ENCODE peak calls at places on chromosome 22, in four cellular contexts. One of them, this sample, is unnamed.

GRCh38 chr22:42880815-42881214 is 23.7 kb upstream of the ARFGAP3 start:
- DNase-seq in dorsolateral prefrontal cortex: no peak
- DNase-seq in PC-9: no peak
- DNase-seq in glutamatergic neuron: no peak
- DNase-seq in this sample: no peak

GRCh38 chr22:31173386-31174145 is 13.6 kb downstream of the RNF185 start:
- DNase-seq in glutamatergic neuron: no peak
- DNase-seq in PC-9: peak; percentile 87
- DNase-seq in dorsolateral prefrontal cortex: no peak
- DNase-seq in this sample: no peak

GRCh38 chr22:33837806-33838205 is 82.5 kb downstream of the LARGE1 start:
- DNase-seq in glutamatergic neuron: no peak
- DNase-seq in dorsolateral prefrontal cortex: no peak
- DNase-seq in PC-9: no peak
- DNase-seq in this sample: no peak

GRCh38 chr22:24466831-24467249 is 28.3 kb upstream of the UPB1 start:
- DNase-seq in glutamatergic neuron: no peak
- DNase-seq in dorsolateral prefrontal cortex: no peak
- DNase-seq in PC-9: peak; percentile 63
- DNase-seq in this sample: no peak

GRCh38 chr22:32144875-32145274 is 14.2 kb downstream of the C22orf42 start:
- DNase-seq in glutamatergic neuron: no peak
- DNase-seq in PC-9: no peak
- DNase-seq in dorsolateral prefrontal cortex: no peak
- DNase-seq in this sample: no peak

GRCh38 chr22:32204211-32204855 is 540 bp downstream of the RFPL2 start:
- DNase-seq in PC-9: no peak
- DNase-seq in glutamatergic neuron: no peak
- DNase-seq in dorsolateral prefrontal cortex: no peak
- DNase-seq in this sample: no peak

GRCh38 chr22:36184433-36185035 is 17.1 kb downstream of the APOL4 start:
- DNase-seq in PC-9: no peak
- DNase-seq in dorsolateral prefrontal cortex: peak; percentile 65
- DNase-seq in glutamatergic neuron: no peak
- DNase-seq in this sample: no peak

GRCh38 chr22:25021409-25021808 is 68.9 kb downstream of the KIAA1671 start:
- DNase-seq in PC-9: no peak
- DNase-seq in dorsolateral prefrontal cortex: no peak
- DNase-seq in glutamatergic neuron: no peak
- DNase-seq in this sample: no peak

GRCh38 chr22:31104869-31105268 is 2.5 kb downstream of the SELENOM start:
- DNase-seq in PC-9: peak; percentile 2
- DNase-seq in dorsolateral prefrontal cortex: no peak
- DNase-seq in glutamatergic neuron: peak; percentile 73
- DNase-seq in this sample: peak; percentile 29

GRCh38 chr22:42417645-42418303 is 14.4 kb downstream of the NFAM1 start:
- DNase-seq in PC-9: no peak
- DNase-seq in glutamatergic neuron: no peak
- DNase-seq in dorsolateral prefrontal cortex: no peak
- DNase-seq in this sample: no peak

GRCh38 chr22:35467788-35468187 is 67.8 kb downstream of the MCM5 start:
- DNase-seq in PC-9: no peak
- DNase-seq in glutamatergic neuron: peak; percentile 66
- DNase-seq in dorsolateral prefrontal cortex: peak; percentile 68
- DNase-seq in this sample: peak; percentile 51

GRCh38 chr22:31911565-31912401 is 32.6 kb upstream of the YWHAH start:
- DNase-seq in glutamatergic neuron: no peak
- DNase-seq in PC-9: no peak
- DNase-seq in dorsolateral prefrontal cortex: no peak
- DNase-seq in this sample: no peak

GRCh38 chr22:21972293-21972779 is 10.3 kb downstream of the TOP3B start:
- DNase-seq in glutamatergic neuron: peak; percentile 76
- DNase-seq in PC-9: no peak
- DNase-seq in dorsolateral prefrontal cortex: no peak
- DNase-seq in this sample: peak; percentile 70

GRCh38 chr22:36008565-36008964 is 20.1 kb downstream of the RBFOX2 start:
- DNase-seq in glutamatergic neuron: no peak
- DNase-seq in dorsolateral prefrontal cortex: no peak
- DNase-seq in PC-9: no peak
- DNase-seq in this sample: no peak

GRCh38 chr22:30270841-30271240 is 4.2 kb upstream of the OSM start:
- DNase-seq in dorsolateral prefrontal cortex: peak; percentile 51
- DNase-seq in glutamatergic neuron: no peak
- DNase-seq in PC-9: no peak
- DNase-seq in this sample: no peak

GRCh38 chr22:18931905-18932652 is 4.0 kb downstream of the PRODH start:
- DNase-seq in PC-9: no peak
- DNase-seq in glutamatergic neuron: no peak
- DNase-seq in dorsolateral prefrontal cortex: no peak
- DNase-seq in this sample: no peak

GRCh38 chr22:30159561-30160353 is 79.5 kb downstream of the HORMAD2 start:
- DNase-seq in PC-9: peak; percentile 75
- DNase-seq in glutamatergic neuron: no peak
- DNase-seq in dorsolateral prefrontal cortex: no peak
- DNase-seq in this sample: no peak

GRCh38 chr22:31843526-31843925 is 89.7 kb downstream of the DEPDC5 start:
- DNase-seq in glutamatergic neuron: no peak
- DNase-seq in dorsolateral prefrontal cortex: no peak
- DNase-seq in PC-9: no peak
- DNase-seq in this sample: no peak

GRCh38 chr22:45227645-45228400 is 12.9 kb downstream of the KIAA0930 start:
- DNase-seq in dorsolateral prefrontal cortex: no peak
- DNase-seq in glutamatergic neuron: no peak
- DNase-seq in PC-9: no peak
- DNase-seq in this sample: no peak

GRCh38 chr22:46740910-46741785 is 3.1 kb upstream of the CERK start:
- DNase-seq in PC-9: peak; percentile 65
- DNase-seq in glutamatergic neuron: no peak
- DNase-seq in dorsolateral prefrontal cortex: no peak
- DNase-seq in this sample: no peak

GRCh38 chr22:46737976-46738641 is at the start of gene CERK:
- DNase-seq in glutamatergic neuron: peak; percentile 75
- DNase-seq in PC-9: no peak
- DNase-seq in dorsolateral prefrontal cortex: peak; percentile 58
- DNase-seq in this sample: peak; percentile 53

GRCh38 chr22:46738642-46738960 is 549 bp upstream of the CERK start:
- DNase-seq in PC-9: no peak
- DNase-seq in dorsolateral prefrontal cortex: no peak
- DNase-seq in glutamatergic neuron: no peak
- DNase-seq in this sample: no peak

GRCh38 chr22:46737105-46737975 is 712 bp downstream of the CERK start:
- DNase-seq in PC-9: no peak
- DNase-seq in glutamatergic neuron: peak; percentile 74
- DNase-seq in dorsolateral prefrontal cortex: no peak
- DNase-seq in this sample: peak; percentile 25

DNA sequence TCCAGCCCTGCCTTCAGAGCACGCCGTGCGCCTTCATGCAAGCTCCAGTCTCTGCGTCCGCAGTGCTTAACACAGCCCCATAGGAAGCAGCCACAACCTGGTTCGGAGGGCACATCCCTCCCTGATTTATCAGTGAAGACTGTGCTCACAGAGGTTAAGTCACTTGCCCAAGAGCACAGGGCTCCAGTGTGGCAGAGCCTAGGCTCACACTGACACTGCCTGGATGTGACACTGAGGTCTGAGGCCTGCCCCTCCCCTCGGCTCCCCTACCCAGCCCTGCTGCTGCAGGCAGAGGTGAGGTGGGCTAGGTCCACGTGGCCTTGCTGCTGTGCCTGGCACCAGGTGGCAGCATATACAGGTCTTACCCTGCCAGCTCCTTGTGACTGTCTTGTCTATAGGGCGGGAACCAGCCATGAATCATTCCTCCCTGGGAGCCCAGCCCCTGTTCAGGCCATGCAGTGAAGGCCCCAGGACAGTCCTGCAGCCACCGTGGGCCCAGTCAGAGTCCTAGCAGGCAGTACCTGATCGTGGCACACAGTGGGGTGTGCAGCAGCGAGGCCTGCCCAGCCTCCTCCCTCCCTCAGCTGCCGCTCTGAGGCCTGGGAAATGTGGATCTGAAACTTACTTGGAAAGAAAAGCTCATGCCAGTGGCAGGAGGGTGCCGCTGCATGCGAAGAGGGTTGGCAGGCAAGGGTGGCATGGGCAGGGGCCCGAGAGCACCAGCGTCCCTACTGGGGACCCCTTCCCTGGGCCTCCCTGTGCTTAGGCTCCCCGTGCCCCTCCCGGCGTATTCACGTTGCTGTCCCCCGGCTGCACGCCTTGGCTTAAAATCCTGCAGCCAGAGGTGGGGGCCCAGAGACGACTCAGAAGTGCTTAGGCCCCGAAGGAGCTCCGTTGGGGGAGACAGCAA is 1.2 kb upstream of the CERK start:
- DNase-seq in PC-9: peak; percentile 55
- DNase-seq in dorsolateral prefrontal cortex: no peak
- DNase-seq in glutamatergic neuron: peak; percentile 43
- DNase-seq in this sample: no peak
- TF ChIP-seq CTCF in PC-9: peak; percentile 32
- TF ChIP-seq CTCF in dorsolateral prefrontal cortex: no peak
- TF ChIP-seq CTCF in glutamatergic neuron: no peak
- TF ChIP-seq CTCF in this sample: no peak

GRCh38 chr22:28741758-28742561 is at the start of the genes CHEK2 and HSCB:
- DNase-seq in dorsolateral prefrontal cortex: peak; percentile 98
- DNase-seq in glutamatergic neuron: peak; percentile 96
- DNase-seq in PC-9: peak; percentile 97
- DNase-seq in this sample: peak; percentile 93
- TF ChIP-seq CTCF in dorsolateral prefrontal cortex: peak; percentile 33
- TF ChIP-seq CTCF in glutamatergic neuron: no peak
- TF ChIP-seq CTCF in PC-9: no peak
- TF ChIP-seq CTCF in this sample: no peak

GRCh38 chr22:27327981-27328721 is 473.4 kb downstream of the MN1 start:
- DNase-seq in PC-9: no peak
- DNase-seq in dorsolateral prefrontal cortex: no peak
- DNase-seq in glutamatergic neuron: no peak
- DNase-seq in this sample: no peak
- TF ChIP-seq CTCF in PC-9: no peak
- TF ChIP-seq CTCF in dorsolateral prefrontal cortex: no peak
- TF ChIP-seq CTCF in glutamatergic neuron: no peak
- TF ChIP-seq CTCF in this sample: no peak

DNA sequence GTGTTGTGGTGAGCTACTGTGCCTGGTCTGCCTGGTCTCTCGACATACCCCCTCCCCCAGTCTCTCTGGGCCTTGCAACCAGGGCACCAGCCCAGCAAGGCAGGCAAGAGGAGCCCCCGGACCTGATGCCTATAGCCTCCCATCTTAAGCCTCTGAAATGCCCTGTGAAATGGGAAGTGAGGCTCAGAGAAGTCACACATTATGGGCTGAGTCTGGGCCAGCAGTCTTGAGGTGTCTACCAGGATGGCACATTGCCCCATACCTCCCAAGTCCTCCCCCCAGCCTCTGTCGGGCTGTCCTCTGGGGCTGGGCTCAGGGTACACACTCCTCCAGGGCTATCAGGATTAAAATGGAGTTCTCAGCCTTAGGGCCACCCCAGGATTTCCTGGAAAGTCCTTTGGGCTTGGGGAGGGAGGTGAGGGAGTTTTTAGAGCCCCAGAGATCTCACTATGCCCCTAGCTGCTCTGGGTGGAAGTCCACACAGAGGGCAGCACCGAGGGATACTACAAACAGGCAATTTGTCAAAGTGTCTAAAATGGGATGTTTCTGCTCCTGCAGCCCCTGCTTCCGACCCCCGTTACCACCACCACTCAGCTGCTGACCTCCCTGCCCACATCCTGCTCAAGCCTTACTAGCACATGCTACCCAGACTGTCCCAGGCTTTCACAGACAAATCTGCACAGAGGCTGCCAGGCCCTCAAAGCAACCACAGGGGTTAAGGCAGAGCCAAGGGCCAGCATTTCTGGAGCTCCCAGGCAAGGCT is 3.1 kb upstream of the SH3BP1 start:
- DNase-seq in dorsolateral prefrontal cortex: no peak
- DNase-seq in PC-9: no peak
- DNase-seq in glutamatergic neuron: no peak
- DNase-seq in this sample: no peak
- TF ChIP-seq CTCF in dorsolateral prefrontal cortex: no peak
- TF ChIP-seq CTCF in PC-9: no peak
- TF ChIP-seq CTCF in glutamatergic neuron: no peak
- TF ChIP-seq CTCF in this sample: no peak

GRCh38 chr22:26892401-26893033 is 235.1 kb downstream of the MIAT start:
- DNase-seq in dorsolateral prefrontal cortex: no peak
- DNase-seq in PC-9: no peak
- DNase-seq in glutamatergic neuron: no peak
- DNase-seq in this sample: no peak

GRCh38 chr22:26889794-26890193 is 232.4 kb downstream of the MIAT start:
- DNase-seq in dorsolateral prefrontal cortex: no peak
- DNase-seq in glutamatergic neuron: no peak
- DNase-seq in PC-9: no peak
- DNase-seq in this sample: no peak

GRCh38 chr22:26888887-26889286 is 231.5 kb downstream of the MIAT start:
- DNase-seq in glutamatergic neuron: no peak
- DNase-seq in PC-9: no peak
- DNase-seq in dorsolateral prefrontal cortex: no peak
- DNase-seq in this sample: no peak

GRCh38 chr22:26891431-26891830 is 234.0 kb downstream of the MIAT start:
- DNase-seq in dorsolateral prefrontal cortex: no peak
- DNase-seq in PC-9: no peak
- DNase-seq in glutamatergic neuron: no peak
- DNase-seq in this sample: no peak

GRCh38 chr22:26890870-26891269 is 233.5 kb downstream of the MIAT start:
- DNase-seq in dorsolateral prefrontal cortex: no peak
- DNase-seq in PC-9: no peak
- DNase-seq in glutamatergic neuron: no peak
- DNase-seq in this sample: no peak
- TF ChIP-seq CTCF in dorsolateral prefrontal cortex: no peak
- TF ChIP-seq CTCF in PC-9: no peak
- TF ChIP-seq CTCF in glutamatergic neuron: no peak
- TF ChIP-seq CTCF in this sample: peak; percentile 14

GRCh38 chr22:17867160-17867785 is 93.0 kb upstream of the BID start:
- DNase-seq in glutamatergic neuron: no peak
- DNase-seq in PC-9: no peak
- DNase-seq in dorsolateral prefrontal cortex: no peak
- DNase-seq in this sample: no peak
- TF ChIP-seq CTCF in glutamatergic neuron: no peak
- TF ChIP-seq CTCF in PC-9: no peak
- TF ChIP-seq CTCF in dorsolateral prefrontal cortex: no peak
- TF ChIP-seq CTCF in this sample: no peak

DNA sequence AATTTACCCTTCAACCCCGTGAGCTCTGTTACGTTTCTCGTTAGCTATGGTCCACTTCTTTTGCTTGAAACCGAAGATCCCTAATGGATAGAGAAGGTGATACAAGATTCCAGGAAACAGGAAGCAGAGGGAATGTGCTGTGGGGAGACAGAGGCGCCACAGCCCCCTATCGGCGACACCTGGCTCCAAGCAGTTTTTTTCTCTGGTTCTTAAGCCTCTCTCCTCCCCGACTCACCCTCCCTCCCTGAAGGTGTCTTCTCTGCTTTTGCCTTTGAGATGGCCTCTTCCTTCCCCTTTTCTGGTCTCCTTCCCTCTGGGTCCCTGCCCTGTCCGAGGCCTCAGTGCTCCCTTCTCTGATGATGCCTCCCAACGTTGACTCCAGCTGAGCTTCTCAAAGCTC is 14.2 kb upstream of the APOBEC3A start:
- DNase-seq in PC-9: no peak
- DNase-seq in glutamatergic neuron: no peak
- DNase-seq in dorsolateral prefrontal cortex: no peak
- DNase-seq in this sample: no peak
- TF ChIP-seq CTCF in PC-9: no peak
- TF ChIP-seq CTCF in glutamatergic neuron: no peak
- TF ChIP-seq CTCF in dorsolateral prefrontal cortex: no peak
- TF ChIP-seq CTCF in this sample: no peak

This sample was measured in neural crest cell.